ENCODE peak calls at places on chromosomes 7 and 10, in four cellular contexts. Y is HepG2, G is K562, L is heart left ventricle. D is an unnamed sample. For H3K4me1, the result is how much of the 10 kb centered on the place peaks cover.

GRCh38 chr10:18378766-18379165 is 238.5 kb downstream of the CACNB2 start:
- DNase-seq in Y (no peak), G (no peak), L (peak), D (no peak)

GRCh38 chr10:72637398-72637857 is 11.5 kb upstream of the MICU1 start:
- DNase-seq in Y (peak), G (peak), L (peak), D (no peak)

GRCh38 chr7:100079024-100079560 is 2.4 kb downstream of the ZNF3 start:
- DNase-seq in Y (peak), G (no peak), L (no peak), D (no peak)

GRCh38 chr7:43803865-43804264 is 45.4 kb downstream of the BLVRA start:
- DNase-seq in Y (no peak), G (no peak), L (no peak), D (no peak)

GRCh38 chr10:34628174-34628802 is 186.8 kb downstream of the PARD3 start:
- DNase-seq in Y (peak), G (peak), L (peak), D (no peak)

GRCh38 chr10:96034625-96035024 is 8.8 kb upstream of the CCNJ start:
- DNase-seq in Y (no peak), G (no peak), L (no peak), D (no peak)

GRCh38 chr10:90418869-90419652 is 438.8 kb downstream of the HTR7 start:
- DNase-seq in Y (peak), G (no peak), L (no peak), D (peak)

GRCh38 chr10:59625842-59626522 is 83.7 kb downstream of the SLC16A9 start:
- DNase-seq in Y (peak), G (peak), L (peak), D (no peak)

GRCh38 chr10:86937502-86938154 is 19.8 kb downstream of the MMRN2 start:
- DNase-seq in Y (no peak), G (no peak), L (no peak), D (no peak)

GRCh38 chr7:85186521-85187241 is at the start of gene SEMA3D:
- DNase-seq in Y (peak), G (peak), L (peak), D (peak)

GRCh38 chr7:94431620-94432295 is 37.1 kb downstream of the COL1A2 start:
- DNase-seq in Y (no peak), G (no peak), L (no peak), D (no peak)

GRCh38 chr7:158716802-158717201 is 12.2 kb upstream of the NCAPG2 start:
- DNase-seq in Y (no peak), G (no peak), L (no peak), D (no peak)

GRCh38 chr7:94130716-94131115 is 126.6 kb upstream of the BET1 start:
- DNase-seq in Y (no peak), G (no peak), L (no peak), D (no peak)

GRCh38 chr7:31443457-31443856 is 70.4 kb upstream of the ITPRID1 start:
- DNase-seq in Y (peak), G (peak), L (no peak), D (no peak)

GRCh38 chr10:70222340-70222794 is 10.9 kb downstream of the PPA1 start:
- DNase-seq in Y (no peak), G (no peak), L (no peak), D (no peak)

GRCh38 chr10:114520453-114520852 is 116.2 kb upstream of the AFAP1L2 start:
- DNase-seq in Y (peak), G (no peak), L (no peak), D (no peak)

GRCh38 chr7:29940199-29940598 is 49.4 kb downstream of the SCRN1 start:
- DNase-seq in Y (no peak), G (no peak), L (no peak), D (no peak)

GRCh38 chr10:117460846-117461765 is 81.4 kb upstream of the EMX2 start:
- DNase-seq in Y (no peak), G (no peak), L (no peak), D (no peak)

GRCh38 chr7:77395543-77395942 is 20.6 kb downstream of the GSAP start:
- DNase-seq in Y (no peak), G (no peak), L (no peak), D (no peak)

GRCh38 chr7:114620208-114620607 is 205.6 kb downstream of the FOXP2 start:
- DNase-seq in Y (no peak), G (no peak), L (no peak), D (no peak)

GRCh38 chr7:139092090-139092796 is 17.3 kb downstream of the ZC3HAV1 start:
- DNase-seq in Y (no peak), G (peak), L (no peak), D (no peak)

GRCh38 chr10:132932461-132933307 is 9.7 kb downstream of the CFAP46 start:
- DNase-seq in Y (no peak), G (no peak), L (no peak), D (no peak)

GRCh38 chr7:134552105-134552504 is 3.2 kb downstream of the AKR1B15 start:
- DNase-seq in Y (peak), G (peak), L (no peak), D (no peak)

GRCh38 chr10:132109341-132110072 is 43.8 kb downstream of the JAKMIP3 start:
- DNase-seq in Y (no peak), G (no peak), L (peak), D (no peak)

GRCh38 chr10:24920907-24921881 is 31.2 kb downstream of the PRTFDC1 start:
- DNase-seq in Y (no peak), G (peak), L (peak), D (no peak)

GRCh38 chr10:117477961-117478670 is 64.4 kb upstream of the EMX2 start:
- DNase-seq in Y (no peak), G (peak), L (no peak), D (no peak)

GRCh38 chr10:67864560-67865371 is 19.7 kb upstream of the SIRT1 start:
- DNase-seq in Y (no peak), G (no peak), L (no peak), D (no peak)

GRCh38 chr10:32329061-32329460 is 17.9 kb downstream of the EPC1 start:
- DNase-seq in Y (no peak), G (no peak), L (no peak), D (no peak)

GRCh38 chr10:32326119-32326518 is 20.8 kb downstream of the EPC1 start:
- DNase-seq in Y (no peak), G (no peak), L (no peak), D (no peak)

GRCh38 chr10:32326680-32327363 is 20.1 kb downstream of the EPC1 start:
- DNase-seq in Y (no peak), G (no peak), L (no peak), D (no peak)

GRCh38 chr10:32327364-32327691 is 19.6 kb downstream of the EPC1 start:
- DNase-seq in Y (no peak), G (no peak), L (no peak), D (no peak)

GRCh38 chr10:32328499-32328898 is 18.5 kb downstream of the EPC1 start:
- DNase-seq in Y (no peak), G (no peak), L (no peak), D (no peak)
- H3K4me1 ChIP-seq in Y (under half), G (under half), L (half or more), D (under half)

DNA sequence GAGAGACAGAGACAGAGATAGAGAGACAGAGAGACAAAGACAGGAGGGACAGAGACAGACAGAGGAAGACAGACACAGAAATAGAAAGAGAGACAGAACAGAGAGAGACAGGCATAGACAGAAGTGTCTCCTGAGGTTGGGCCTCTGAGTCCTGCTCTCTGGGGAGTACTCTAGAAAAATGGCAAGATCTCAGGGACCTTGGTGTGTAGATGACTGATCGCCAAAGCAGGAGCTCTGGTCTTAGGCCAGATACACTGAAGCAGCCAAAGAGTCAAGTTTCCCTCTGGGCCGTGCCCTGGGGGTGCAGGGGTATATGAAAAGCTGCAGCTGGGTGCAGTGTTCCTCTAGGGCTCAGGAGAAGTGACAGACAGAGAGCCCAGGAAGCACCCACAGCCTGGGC is 176.6 kb upstream of the TNS3 start:
- DNase-seq in Y (no peak), G (no peak), L (no peak), D (no peak)
- H3K27ac ChIP-seq in Y (no peak), G (no peak), L (no peak), D (peak)

GRCh38 chr10:79147796-79148451 is 79.2 kb downstream of the ZMIZ1 start:
- DNase-seq in Y (no peak), G (no peak), L (no peak), D (no peak)
- H3K4me1 ChIP-seq in Y (half or more), G (half or more), L (half or more), D (under half)

GRCh38 chr10:124632566-124632965 is 111.6 kb downstream of the FAM53B start:
- DNase-seq in Y (no peak), G (no peak), L (no peak), D (no peak)

GRCh38 chr10:124629410-124629809 is 114.8 kb downstream of the FAM53B start:
- DNase-seq in Y (no peak), G (no peak), L (no peak), D (no peak)

GRCh38 chr10:124629842-124630241 is 114.3 kb downstream of the FAM53B start:
- DNase-seq in Y (no peak), G (no peak), L (no peak), D (no peak)

GRCh38 chr10:124630551-124630950 is 113.6 kb downstream of the FAM53B start:
- DNase-seq in Y (no peak), G (no peak), L (no peak), D (no peak)

DNA sequence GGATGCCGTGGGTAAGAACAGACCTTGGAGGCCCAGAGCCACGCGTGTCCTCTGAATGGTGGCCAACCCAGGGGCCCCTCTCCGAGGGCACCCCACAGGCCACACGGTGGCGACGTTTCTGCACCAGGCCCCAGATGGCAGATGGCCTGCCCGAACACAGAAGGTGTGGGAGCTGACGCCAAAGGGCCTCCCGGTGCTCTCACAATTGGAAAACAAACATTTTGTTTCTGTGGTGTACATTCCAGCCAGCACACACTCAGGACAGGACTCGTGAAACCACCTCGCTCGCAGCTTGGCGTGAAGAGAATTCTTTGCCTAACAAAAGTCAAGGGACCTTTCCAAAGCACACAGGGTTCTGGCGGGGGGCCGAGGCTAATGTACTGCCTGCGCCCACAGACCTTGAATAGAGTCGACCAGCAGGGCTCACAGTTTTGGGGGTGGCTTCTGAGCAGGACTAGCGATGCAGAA is 112.1 kb downstream of the FAM53B start:
- DNase-seq in Y (peak), G (no peak), L (peak), D (no peak)
- H3K27ac ChIP-seq in Y (no peak), G (no peak), L (peak), D (peak)

GRCh38 chr10:11263767-11264166 is 246.1 kb downstream of the CELF2 start:
- DNase-seq in Y (no peak), G (no peak), L (no peak), D (no peak)
- H3K4me1 ChIP-seq in Y (under half), G (under half), L (under half), D (under half)

DNA sequence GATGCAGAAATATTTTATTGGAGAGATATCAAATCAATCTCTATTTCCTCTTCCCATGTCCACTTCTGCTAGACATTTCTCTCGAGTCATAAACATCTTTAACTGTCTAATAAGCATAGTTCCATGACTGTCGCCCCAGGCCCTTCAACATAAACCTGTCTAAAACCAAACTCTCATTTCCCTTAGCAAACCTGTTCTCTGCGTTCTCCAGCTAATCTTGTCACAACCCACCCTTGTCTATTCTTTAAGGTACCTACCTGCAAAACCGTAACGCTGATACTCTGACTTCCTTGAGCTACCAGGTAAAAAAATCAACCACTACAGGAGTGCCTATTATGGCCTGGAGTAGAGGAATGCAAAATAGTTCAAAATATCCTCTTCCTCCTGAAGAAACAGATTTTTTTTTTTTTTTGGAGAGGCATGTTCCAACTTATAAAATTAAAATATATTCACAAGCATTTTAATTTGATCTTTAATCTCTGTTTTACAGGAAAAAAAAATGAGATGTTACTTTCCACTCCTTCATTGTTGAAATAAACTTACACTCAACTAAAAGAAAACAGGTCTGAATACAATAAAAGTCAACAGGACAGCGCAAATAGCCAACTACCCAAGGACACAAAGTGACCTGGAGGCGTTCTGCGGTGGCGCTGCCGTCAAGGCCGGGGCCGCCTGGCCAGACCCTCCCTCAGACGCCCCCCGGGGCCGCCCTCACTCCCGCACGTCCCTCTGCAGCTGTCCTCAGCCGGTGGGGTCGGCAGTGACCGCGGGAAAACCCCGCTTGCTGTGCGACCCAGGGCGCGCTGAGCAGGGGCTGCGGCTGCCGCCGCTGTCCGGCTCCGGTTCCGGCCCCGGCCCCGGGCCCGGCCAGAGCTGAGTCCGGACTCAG is 765 bp downstream of the SLC25A40 start:
- DNase-seq in Y (peak), G (peak), L (no peak), D (no peak)
- H3K27ac ChIP-seq in Y (peak), G (peak), L (peak), D (peak)

GRCh38 chr7:73827568-73828106 is 3.2 kb upstream of the CLDN4 start:
- DNase-seq in Y (no peak), G (peak), L (peak), D (no peak)
- H3K4me1 ChIP-seq in Y (half or more), G (under half), L (under half), D (under half)

GRCh38 chr7:3218561-3219225 is 82.4 kb upstream of the SDK1 start:
- DNase-seq in Y (peak), G (no peak), L (no peak), D (no peak)
- H3K27ac ChIP-seq in Y (no peak), G (no peak), L (no peak), D (no peak)

DNA sequence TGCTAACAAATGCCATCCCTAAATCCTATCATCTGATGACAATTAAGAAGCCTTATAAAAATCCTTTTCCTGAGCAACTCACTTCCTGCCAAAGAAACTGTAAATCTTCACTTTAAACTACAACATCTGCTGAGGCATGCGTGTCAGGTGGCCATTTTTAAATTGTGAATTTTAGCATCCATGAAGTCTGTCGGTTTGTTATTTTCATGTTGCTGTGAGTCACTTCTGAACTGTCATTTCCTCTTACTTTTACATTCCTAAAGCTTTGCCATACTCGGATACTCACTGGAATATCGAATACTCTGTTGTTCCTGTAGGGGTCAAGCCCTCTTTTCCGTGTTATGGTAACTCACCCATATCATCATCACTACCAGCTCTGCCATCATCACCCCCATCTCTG is 34.3 kb upstream of the TMEM26 start:
- DNase-seq in Y (no peak), G (no peak), L (no peak), D (no peak)
- H3K4me1 ChIP-seq in Y (under half), G (under half), L (under half), D (under half)

D was measured in RWPE2.